ENCODE peak calls at places on chromosomes 5 and 9, in nine cellular contexts. Z is AG04449, X is type B pancreatic cell, E is GM23338, J is body of pancreas, R is WTC11, U is fibroblast of mammary gland, V is right lobe of liver, H is stomach. Y is an unnamed sample.

GRCh38 chr9:113616716-113617496 is 153.4 kb downstream of the RGS3 start:
- DNase-seq in R (no peak), J (no peak), Z (no peak), V (no peak), E (no peak), U (no peak), H (no peak), X (no peak), Y (no peak)

GRCh38 chr5:54309751-54310432 is 481 bp downstream of the ARL15 start:
- DNase-seq in J (peak), V (peak), X (peak), E (peak), Z (no peak), R (peak), U (no peak), H (peak), Y (no peak)

GRCh38 chr9:134066923-134067851 is 639 bp downstream of the BRD3 start:
- DNase-seq in J (no peak), X (no peak), R (no peak), Z (no peak), V (no peak), U (peak), H (peak), E (peak), Y (no peak)

GRCh38 chr5:1636981-1637638 is 113.3 kb upstream of the LPCAT1 start:
- DNase-seq in U (no peak), X (no peak), Z (no peak), V (no peak), R (no peak), E (no peak), H (no peak), J (no peak), Y (no peak)

GRCh38 chr9:113879318-113879717 is 3.2 kb downstream of the ZNF618 start:
- DNase-seq in V (no peak), X (no peak), U (peak), E (no peak), Z (no peak), J (no peak), R (no peak), H (no peak), Y (no peak)

GRCh38 chr5:111748304-111748763 is 8.7 kb downstream of the NREP start:
- DNase-seq in J (no peak), E (no peak), U (peak), Z (no peak), X (no peak), H (no peak), V (no peak), R (no peak), Y (peak)

GRCh38 chr9:36074870-36075532 is 38.3 kb downstream of the RECK start:
- DNase-seq in U (peak), J (peak), X (no peak), V (peak), H (peak), R (no peak), Z (peak), E (no peak), Y (peak)

GRCh38 chr9:119091074-119091473 is 278.2 kb downstream of the BRINP1 start:
- DNase-seq in E (no peak), H (no peak), X (no peak), R (no peak), U (peak), J (no peak), V (no peak), Z (no peak), Y (no peak)

GRCh38 chr5:21807953-21808352 is 1045.2 kb downstream of the CDH12 start:
- DNase-seq in E (peak), V (no peak), Z (no peak), R (no peak), X (no peak), H (no peak), U (peak), J (no peak), Y (no peak)

GRCh38 chr5:125006011-125006685 is 259.7 kb upstream of the ZNF608 start:
- DNase-seq in U (no peak), E (peak), J (no peak), R (no peak), X (no peak), Z (no peak), V (no peak), H (no peak), Y (no peak)

GRCh38 chr5:61964199-61964598 is 341.8 kb upstream of the KIF2A start:
- DNase-seq in E (no peak), U (peak), J (no peak), X (no peak), R (no peak), H (no peak), V (no peak), Z (peak), Y (peak)

GRCh38 chr5:154740957-154741356 is 14.2 kb upstream of the LARP1 start:
- DNase-seq in U (peak), X (no peak), H (no peak), Z (no peak), E (no peak), R (no peak), V (peak), J (no peak), Y (no peak)

GRCh38 chr5:128665747-128666355 is 127.8 kb upstream of the FBN2 start:
- DNase-seq in J (no peak), U (no peak), Z (no peak), X (no peak), R (no peak), H (no peak), E (no peak), V (no peak), Y (no peak)

GRCh38 chr9:76433851-76434250 is 25.1 kb upstream of the GCNT1 start:
- DNase-seq in E (no peak), J (no peak), V (no peak), Z (no peak), X (no peak), H (no peak), R (no peak), U (peak), Y (peak)

GRCh38 chr9:92328225-92328624 is 2.5 kb downstream of the CENPP start:
- DNase-seq in J (no peak), R (no peak), Z (peak), U (peak), V (no peak), E (peak), X (no peak), H (no peak), Y (peak)
- TF ChIP-seq CTCF in J (no peak), R (no peak), Z (peak), U (peak), V (no peak), E (peak), X (peak), H (no peak), Y (peak)

DNA sequence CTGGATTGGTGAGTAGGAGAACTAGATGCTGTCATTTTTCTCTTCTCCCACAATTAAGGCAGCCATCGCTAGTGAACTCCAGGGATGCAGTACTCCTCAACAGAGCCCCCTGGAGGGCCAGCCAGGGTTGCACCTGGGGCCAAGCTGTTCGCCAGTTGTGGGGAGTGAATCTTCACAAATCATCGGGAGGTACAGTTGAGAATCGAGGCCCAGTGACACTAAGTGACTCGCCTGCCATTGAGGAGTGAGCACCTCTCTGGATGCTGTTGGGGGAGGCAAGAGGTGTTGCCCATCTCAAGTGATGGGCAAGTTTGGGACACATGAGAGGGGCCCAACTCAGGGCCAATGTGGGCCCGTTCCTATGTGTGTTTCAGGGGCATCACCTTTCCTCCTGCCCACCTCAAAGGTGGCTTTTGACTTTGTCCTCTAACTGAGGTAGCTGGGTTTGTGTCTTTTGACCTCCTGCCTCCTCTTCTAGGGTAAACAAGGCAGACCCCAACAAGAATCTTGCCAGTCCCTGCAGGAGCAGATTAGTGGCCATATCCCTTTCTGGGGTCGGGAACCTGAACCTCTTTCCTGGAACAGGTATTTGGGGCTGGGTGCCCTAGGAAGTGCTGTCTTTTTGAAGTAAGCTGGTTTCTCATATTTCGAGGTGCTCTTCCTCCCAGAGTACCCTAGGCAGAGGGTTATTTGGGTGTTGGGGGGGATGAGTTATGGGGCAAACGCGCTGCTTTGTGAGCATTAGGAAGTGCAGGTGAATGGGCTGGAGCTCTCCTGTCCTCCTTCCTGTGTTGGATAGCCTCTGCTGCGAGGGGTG is 181.2 kb downstream of the MACROH2A1 start:
- DNase-seq in J (no peak), R (peak), X (peak), V (no peak), Z (no peak), H (no peak), E (peak), U (no peak), Y (no peak)
- TF ChIP-seq CTCF in J (no peak), R (no peak), X (peak), V (no peak), Z (no peak), H (no peak), E (peak), U (no peak), Y (peak)

GRCh38 chr9:38281196-38281595 is 111.3 kb upstream of the ALDH1B1 start:
- DNase-seq in H (no peak), X (no peak), E (no peak), U (no peak), J (no peak), V (no peak), R (no peak), Z (no peak), Y (no peak)
- TF ChIP-seq CTCF in H (no peak), X (no peak), E (no peak), U (no peak), J (no peak), V (no peak), R (no peak), Z (no peak), Y (no peak)

GRCh38 chr5:31536873-31537272 is 4.8 kb downstream of the C5orf22 start:
- DNase-seq in U (no peak), V (no peak), Z (no peak), X (no peak), J (no peak), H (no peak), R (no peak), E (no peak), Y (no peak)

GRCh38 chr5:31530541-31531265 is 1.2 kb downstream of the DROSHA start:
- DNase-seq in Z (no peak), E (no peak), V (no peak), U (no peak), J (no peak), R (no peak), X (no peak), H (no peak), Y (peak)

GRCh38 chr5:31531543-31531887 is 378 bp downstream of the DROSHA start:
- DNase-seq in H (peak), V (peak), E (no peak), X (no peak), Z (no peak), R (no peak), J (peak), U (peak), Y (peak)

GRCh38 chr5:31534527-31535046 is 2.5 kb downstream of the C5orf22 start:
- DNase-seq in R (no peak), J (no peak), X (no peak), U (no peak), H (no peak), E (no peak), Z (no peak), V (no peak), Y (no peak)

GRCh38 chr5:31531888-31532710 is at the start of the genes C5orf22 and DROSHA:
- DNase-seq in J (peak), R (peak), U (peak), H (peak), E (peak), X (peak), Z (peak), V (peak), Y (peak)
- TF ChIP-seq CTCF in J (no peak), R (no peak), U (no peak), H (no peak), E (no peak), X (peak), Z (peak), V (peak), Y (peak)

GRCh38 chr9:128807827-128808226 is 10.5 kb upstream of the ENDOG start:
- DNase-seq in H (no peak), R (no peak), V (no peak), U (no peak), E (no peak), J (no peak), X (no peak), Z (no peak), Y (no peak)

GRCh38 chr9:128809036-128809599 is 9.2 kb upstream of the ENDOG start:
- DNase-seq in Z (no peak), R (no peak), X (no peak), H (no peak), V (no peak), J (no peak), U (no peak), E (no peak), Y (no peak)

GRCh38 chr9:128802482-128802881 is 15.4 kb downstream of the TBC1D13 start:
- DNase-seq in U (no peak), Z (no peak), X (no peak), E (no peak), V (no peak), R (no peak), H (no peak), J (no peak), Y (no peak)

GRCh38 chr9:128808543-128808942 is 9.8 kb upstream of the ENDOG start:
- DNase-seq in U (no peak), X (no peak), R (no peak), J (no peak), V (no peak), E (no peak), H (no peak), Z (no peak), Y (no peak)

GRCh38 chr9:128805661-128806060 is 12.6 kb upstream of the ENDOG start:
- DNase-seq in E (no peak), R (no peak), H (no peak), J (no peak), X (no peak), U (no peak), V (no peak), Z (no peak), Y (no peak)
- TF ChIP-seq CTCF in E (no peak), R (no peak), H (no peak), J (no peak), X (no peak), U (no peak), V (no peak), Z (no peak), Y (no peak)

GRCh38 chr5:64384761-64385160 is 121.1 kb upstream of the RGS7BP start:
- DNase-seq in H (no peak), E (peak), U (peak), R (peak), Z (no peak), V (no peak), J (no peak), X (no peak), Y (peak)
- TF ChIP-seq CTCF in H (no peak), E (peak), U (no peak), R (peak), Z (no peak), V (peak), J (no peak), X (peak), Y (peak)

GRCh38 chr9:37373621-37374020 is 48.9 kb upstream of the GRHPR start:
- DNase-seq in E (no peak), H (no peak), Z (no peak), X (no peak), U (no peak), V (no peak), J (no peak), R (no peak), Y (no peak)

GRCh38 chr9:37377688-37378612 is 44.5 kb upstream of the GRHPR start:
- DNase-seq in Z (no peak), E (no peak), V (no peak), X (no peak), U (no peak), R (no peak), J (no peak), H (no peak), Y (no peak)

GRCh38 chr9:37372839-37373238 is 49.7 kb upstream of the GRHPR start:
- DNase-seq in E (no peak), J (no peak), Z (no peak), U (no peak), R (no peak), H (no peak), X (no peak), V (no peak), Y (no peak)

GRCh38 chr9:37371565-37372464 is 50.7 kb upstream of the GRHPR start:
- DNase-seq in H (no peak), U (peak), X (no peak), V (no peak), E (no peak), J (no peak), R (no peak), Z (peak), Y (no peak)

GRCh38 chr9:37374892-37375291 is 47.6 kb upstream of the GRHPR start:
- DNase-seq in H (no peak), E (no peak), X (no peak), Z (no peak), R (no peak), J (no peak), V (no peak), U (no peak), Y (no peak)
- TF ChIP-seq CTCF in H (no peak), E (no peak), X (no peak), Z (no peak), R (no peak), J (no peak), V (no peak), U (no peak), Y (no peak)

GRCh38 chr5:59445741-59446140 is 447.8 kb downstream of the PDE4D start:
- DNase-seq in E (no peak), V (no peak), X (no peak), Z (no peak), R (no peak), J (no peak), U (no peak), H (no peak), Y (no peak)

DNA sequence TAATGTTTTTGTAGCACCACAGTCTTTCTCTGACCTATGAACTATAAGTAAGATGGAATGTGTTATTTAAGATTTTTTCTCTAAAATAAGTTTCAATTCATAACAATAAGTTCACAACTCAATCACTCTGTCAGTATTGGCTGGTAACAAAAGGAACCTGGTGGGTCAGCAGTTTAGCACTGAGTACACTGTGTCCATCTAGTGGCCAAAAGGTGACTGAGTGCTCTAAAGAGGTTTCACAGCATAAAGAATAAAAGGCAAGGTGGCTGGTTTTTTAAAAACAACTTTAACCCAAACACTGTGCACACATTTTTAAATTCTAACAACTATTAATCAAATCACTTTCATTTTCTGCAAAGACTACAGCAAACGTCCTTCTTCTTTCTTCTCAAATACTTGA is 443.3 kb downstream of the PDE4D start:
- DNase-seq in E (peak), U (peak), H (no peak), V (no peak), Z (no peak), J (no peak), R (no peak), X (no peak), Y (no peak)
- TF ChIP-seq CTCF in E (peak), U (peak), H (no peak), V (peak), Z (no peak), J (no peak), R (no peak), X (peak), Y (peak)

GRCh38 chr9:85142461-85143401 is 473.2 kb downstream of the NTRK2 start:
- DNase-seq in E (peak), J (peak), V (no peak), H (no peak), U (peak), Z (no peak), R (no peak), X (no peak), Y (no peak)
- TF ChIP-seq CTCF in E (peak), J (peak), V (peak), H (peak), U (peak), Z (peak), R (no peak), X (peak), Y (peak)

DNA sequence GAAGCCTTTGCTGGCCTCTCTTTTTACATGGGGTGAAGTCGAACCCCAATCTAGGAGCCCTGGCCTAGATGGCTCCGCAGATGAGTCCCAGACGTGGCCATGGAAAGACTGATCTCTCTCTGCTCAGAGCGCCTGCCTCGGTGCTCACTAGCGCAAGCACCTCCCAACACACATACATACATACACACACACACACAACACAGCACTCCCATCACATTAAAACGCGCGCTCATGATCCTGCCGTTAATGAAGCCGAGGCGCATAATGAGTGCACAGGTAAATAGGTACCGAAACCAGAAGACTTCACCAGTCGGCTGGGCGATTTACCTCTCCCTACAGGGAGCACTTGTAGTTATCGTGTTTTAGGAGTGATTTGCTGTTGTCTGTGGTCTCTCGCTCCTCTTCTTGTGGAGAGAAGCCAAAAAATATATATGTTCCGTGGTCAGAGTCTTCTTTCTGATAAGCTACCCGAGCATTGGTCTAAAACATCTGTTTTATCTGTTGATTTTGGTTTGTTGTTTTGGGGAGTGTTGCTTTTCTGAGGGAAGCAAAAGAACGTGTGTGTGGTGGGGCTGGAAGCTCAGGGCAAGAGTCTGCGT is 207.7 kb downstream of the MEF2C start:
- DNase-seq in E (no peak), U (no peak), V (no peak), R (no peak), J (no peak), H (no peak), Z (no peak), X (no peak), Y (no peak)
- TF ChIP-seq CTCF in E (no peak), U (no peak), V (no peak), R (no peak), J (no peak), H (no peak), Z (no peak), X (no peak), Y (no peak)